ENCODE peak calls at places on chromosomes 12 and 14, in seven cellular contexts. N, P, E, D, Y, W and C are unnamed samples.

GRCh38 chr12:58081488-58081887 is 140.1 kb downstream of the ATP23 start:
- DNase-seq in N (no peak), P (no peak), E (no peak), D (peak), Y (peak), W (no peak), C (no peak)

GRCh38 chr12:67650528-67651379 is 2.2 kb downstream of the DYRK2 start:
- DNase-seq in N (no peak), P (no peak), E (no peak), D (no peak), Y (peak), W (no peak), C (peak)

GRCh38 chr14:69580009-69580577 is 5.4 kb upstream of the CCDC177 start:
- DNase-seq in N (peak), P (no peak), E (peak), D (peak), Y (peak), W (no peak), C (no peak)

GRCh38 chr14:80425686-80426085 is 214.4 kb upstream of the DIO2 start:
- DNase-seq in N (no peak), P (no peak), E (no peak), D (no peak), Y (peak), W (no peak), C (no peak)

GRCh38 chr14:101854366-101854765 is 92.9 kb downstream of the PPP2R5C start:
- DNase-seq in N (peak), P (no peak), E (no peak), D (no peak), Y (no peak), W (no peak), C (peak)

GRCh38 chr14:105059035-105059916 is 6.0 kb downstream of the GPR132 start:
- DNase-seq in N (no peak), P (no peak), E (no peak), D (no peak), Y (no peak), W (peak), C (no peak)

GRCh38 chr12:29818925-29819324 is 35.2 kb upstream of the TMTC1 start:
- DNase-seq in N (no peak), P (no peak), E (no peak), D (no peak), Y (no peak), W (no peak), C (no peak)

GRCh38 chr12:131736807-131737484 is 26.1 kb downstream of the SFSWAP start:
- DNase-seq in N (no peak), P (no peak), E (no peak), D (no peak), Y (peak), W (no peak), C (no peak)

GRCh38 chr14:81990312-81990761 is 456.7 kb upstream of the SEL1L start:
- DNase-seq in N (peak), P (no peak), E (peak), D (peak), Y (peak), W (peak), C (peak)

GRCh38 chr14:24403294-24404013 is 4.7 kb downstream of the NYNRIN start:
- DNase-seq in N (no peak), P (no peak), E (peak), D (no peak), Y (no peak), W (no peak), C (no peak)

GRCh38 chr12:6550294-6551062 is 5.4 kb downstream of the IFFO1 start:
- DNase-seq in N (peak), P (no peak), E (no peak), D (no peak), Y (no peak), W (no peak), C (no peak)

GRCh38 chr14:96001866-96002510 is 37.2 kb upstream of the C14orf132 start:
- DNase-seq in N (no peak), P (no peak), E (no peak), D (no peak), Y (no peak), W (no peak), C (no peak)

GRCh38 chr12:45192041-45192695 is 23.7 kb upstream of the ANO6 start:
- DNase-seq in N (peak), P (no peak), E (no peak), D (no peak), Y (peak), W (no peak), C (no peak)

GRCh38 chr12:59113831-59114273 is 193.5 kb upstream of the LRIG3 start:
- DNase-seq in N (peak), P (no peak), E (peak), D (peak), Y (peak), W (peak), C (peak)

GRCh38 chr14:52879958-52880357 is 70.9 kb downstream of the FERMT2 start:
- DNase-seq in N (no peak), P (no peak), E (no peak), D (no peak), Y (peak), W (no peak), C (no peak)

GRCh38 chr14:32728957-32729356 is 209.7 kb upstream of the NPAS3 start:
- DNase-seq in N (no peak), P (no peak), E (no peak), D (no peak), Y (no peak), W (no peak), C (no peak)

GRCh38 chr14:33647385-33647786 is 303.5 kb downstream of the EGLN3 start:
- DNase-seq in N (no peak), P (no peak), E (no peak), D (no peak), Y (peak), W (no peak), C (no peak)

GRCh38 chr12:47328831-47329545 is 249.2 kb upstream of the AMIGO2 start:
- DNase-seq in N (no peak), P (no peak), E (no peak), D (no peak), Y (peak), W (no peak), C (no peak)

GRCh38 chr12:6635375-6635855 is 344 bp downstream of the LPAR5 start:
- DNase-seq in N (no peak), P (peak), E (no peak), D (no peak), Y (no peak), W (peak), C (no peak)

GRCh38 chr12:51887476-51888315 is at the start of gene ANKRD33:
- DNase-seq in N (no peak), P (no peak), E (peak), D (no peak), Y (no peak), W (no peak), C (peak)

GRCh38 chr14:90521121-90521929 is 124.5 kb downstream of the CALM1 start:
- DNase-seq in N (no peak), P (no peak), E (peak), D (peak), Y (peak), W (no peak), C (no peak)

GRCh38 chr14:75886661-75887348 is 95.0 kb downstream of the TGFB3 start:
- DNase-seq in N (no peak), P (no peak), E (no peak), D (no peak), Y (peak), W (no peak), C (no peak)

GRCh38 chr14:81710232-81710845 is 176.7 kb upstream of the SEL1L start:
- DNase-seq in N (peak), P (no peak), E (no peak), D (peak), Y (peak), W (no peak), C (no peak)

GRCh38 chr14:89283327-89284060 is 133.5 kb downstream of the FOXN3 start:
- DNase-seq in N (no peak), P (peak), E (no peak), D (no peak), Y (no peak), W (no peak), C (no peak)

GRCh38 chr12:50579757-50580267 is 75.0 kb downstream of the DIP2B start:
- DNase-seq in N (no peak), P (no peak), E (no peak), D (no peak), Y (peak), W (no peak), C (no peak)

GRCh38 chr14:32121948-32122347 is 44.8 kb downstream of the ARHGAP5 start:
- DNase-seq in N (no peak), P (no peak), E (no peak), D (no peak), Y (no peak), W (no peak), C (no peak)

GRCh38 chr14:95815226-95815690 is 61.4 kb upstream of the TUNAR start:
- DNase-seq in N (no peak), P (no peak), E (no peak), D (no peak), Y (no peak), W (no peak), C (no peak)

GRCh38 chr12:125193798-125194562 is 128.7 kb downstream of the AACS start:
- DNase-seq in N (no peak), P (no peak), E (no peak), D (no peak), Y (no peak), W (no peak), C (no peak)

GRCh38 chr12:10119072-10119471 is 10.9 kb downstream of the CLEC7A start:
- DNase-seq in N (no peak), P (no peak), E (no peak), D (no peak), Y (peak), W (no peak), C (no peak)

GRCh38 chr14:33934043-33934750 is 16.7 kb downstream of the EGLN3 start:
- DNase-seq in N (no peak), P (no peak), E (no peak), D (no peak), Y (peak), W (no peak), C (no peak)

GRCh38 chr14:26993541-26993940 is 395.7 kb upstream of the NOVA1 start:
- DNase-seq in N (no peak), P (no peak), E (no peak), D (no peak), Y (no peak), W (no peak), C (no peak)

GRCh38 chr14:69056389-69056788 is 77.3 kb upstream of the ACTN1 start:
- DNase-seq in N (no peak), P (no peak), E (no peak), D (peak), Y (no peak), W (no peak), C (no peak)

GRCh38 chr12:38886064-38886463 is 19.3 kb downstream of the CPNE8 start:
- DNase-seq in N (no peak), P (no peak), E (peak), D (no peak), Y (peak), W (no peak), C (peak)

GRCh38 chr14:87407344-87407743 is 585.6 kb downstream of the GALC start:
- DNase-seq in N (no peak), P (no peak), E (no peak), D (no peak), Y (no peak), W (no peak), C (no peak)

GRCh38 chr12:79373896-79374499 is 316.8 kb downstream of the PAWR start:
- DNase-seq in N (peak), P (no peak), E (no peak), D (peak), Y (peak), W (no peak), C (no peak)

GRCh38 chr14:58607571-58608317 is 30.0 kb upstream of the DACT1 start:
- DNase-seq in N (no peak), P (no peak), E (no peak), D (no peak), Y (peak), W (no peak), C (no peak)